ENCODE peak calls at places on chromosomes 6 and 20, in five cellular contexts. J, M, Z, Y and L are unnamed samples.

GRCh38 chr20:4151991-4152695 is 136.8 kb upstream of the RNF24 start:
- DNase-seq in J (no peak), M (no peak), Z (no peak), Y (no peak), L (no peak)

GRCh38 chr6:121645100-121645745 is 209.8 kb downstream of the GJA1 start:
- DNase-seq in J (no peak), M (no peak), Z (no peak), Y (no peak), L (no peak)

GRCh38 chr6:148818939-148819575 is 72.2 kb downstream of the UST start:
- DNase-seq in J (no peak), M (no peak), Z (no peak), Y (no peak), L (no peak)

GRCh38 chr6:125930810-125931418 is 25.7 kb upstream of the HINT3 start:
- DNase-seq in J (peak; percentile 38), M (no peak), Z (no peak), Y (no peak), L (no peak)

GRCh38 chr6:77105091-77105490 is 358.2 kb downstream of the HTR1B start:
- DNase-seq in J (no peak), M (no peak), Z (no peak), Y (no peak), L (no peak)

GRCh38 chr6:80233955-80234354 is 127.5 kb downstream of the BCKDHB start:
- DNase-seq in J (no peak), M (no peak), Z (no peak), Y (no peak), L (no peak)

GRCh38 chr20:32189691-32190607 is 17.6 kb downstream of the PLAGL2 start:
- DNase-seq in J (peak; percentile 46), M (peak; percentile 46), Z (peak; percentile 70), Y (no peak), L (peak; percentile 71)

GRCh38 chr20:57508831-57509230 is 16.1 kb downstream of the CTCFL start:
- DNase-seq in J (no peak), M (no peak), Z (no peak), Y (no peak), L (no peak)

GRCh38 chr6:134101479-134101878 is 49.1 kb upstream of the SLC2A12 start:
- DNase-seq in J (no peak), M (no peak), Z (no peak), Y (no peak), L (no peak)

GRCh38 chr6:88134575-88134974 is 31.6 kb downstream of the CNR1 start:
- DNase-seq in J (no peak), M (no peak), Z (no peak), Y (no peak), L (no peak)

GRCh38 chr6:48101277-48101676 is 9.7 kb downstream of the PTCHD4 start:
- DNase-seq in J (peak; percentile 19), M (no peak), Z (no peak), Y (no peak), L (no peak)

GRCh38 chr6:29845405-29846006 is 17.9 kb downstream of the HLA-G start:
- DNase-seq in J (no peak), M (peak; percentile 48), Z (no peak), Y (no peak), L (no peak)

GRCh38 chr6:83696674-83697073 is 12.2 kb downstream of the SNAP91 start:
- DNase-seq in J (no peak), M (no peak), Z (no peak), Y (no peak), L (no peak)

GRCh38 chr6:113344969-113345368 is 512.2 kb upstream of the MARCKS start:
- DNase-seq in J (no peak), M (no peak), Z (no peak), Y (no peak), L (no peak)

GRCh38 chr20:2914160-2914559 is 40.9 kb downstream of the PTPRA start:
- DNase-seq in J (peak; percentile 19), M (no peak), Z (peak; percentile 46), Y (peak; percentile 20), L (no peak)

GRCh38 chr20:21704408-21705385 is 767 bp upstream of the PAX1 start:
- DNase-seq in J (no peak), M (no peak), Z (no peak), Y (no peak), L (no peak)

GRCh38 chr20:13953227-13953626 is 37.2 kb downstream of the SEL1L2 start:
- DNase-seq in J (no peak), M (no peak), Z (no peak), Y (peak; percentile 10), L (no peak)

GRCh38 chr6:104957301-104958177 is 632 bp downstream of the LIN28B start:
- DNase-seq in J (no peak), M (no peak), Z (peak; percentile 41), Y (peak; percentile 82), L (no peak)

GRCh38 chr20:63293866-63294535 is 1.0 kb downstream of the COL20A1 start:
- DNase-seq in J (no peak), M (no peak), Z (no peak), Y (no peak), L (no peak)

GRCh38 chr20:44098657-44099056 is 88.3 kb downstream of the JPH2 start:
- DNase-seq in J (no peak), M (no peak), Z (no peak), Y (no peak), L (no peak)

GRCh38 chr6:106360410-106360988 is at the start of gene CRYBG1:
- DNase-seq in J (peak; percentile 13), M (peak; percentile 88), Z (peak; percentile 69), Y (peak; percentile 74), L (no peak)

GRCh38 chr6:33570806-33571636 is 9.1 kb downstream of the BAK1 start:
- DNase-seq in J (peak; percentile 67), M (peak; percentile 86), Z (peak; percentile 86), Y (peak; percentile 93), L (peak; percentile 89)

GRCh38 chr6:493840-494239 is 102.3 kb downstream of the IRF4 start:
- DNase-seq in J (no peak), M (no peak), Z (no peak), Y (no peak), L (no peak)

GRCh38 chr20:62159835-62160234 is 16.3 kb downstream of the SS18L1 start:
- DNase-seq in J (no peak), M (no peak), Z (no peak), Y (peak; percentile 42), L (no peak)

GRCh38 chr6:144989319-144990099 is 704.4 kb downstream of the UTRN start:
- DNase-seq in J (no peak), M (no peak), Z (no peak), Y (no peak), L (no peak)

GRCh38 chr6:135535989-135536414 is 38.5 kb upstream of the AHI1 start:
- DNase-seq in J (peak; percentile 98), M (no peak), Z (peak; percentile 53), Y (peak; percentile 53), L (no peak)

GRCh38 chr6:72702421-72702820 is 80.6 kb downstream of the KCNQ5 start:
- DNase-seq in J (no peak), M (no peak), Z (no peak), Y (peak; percentile 4), L (no peak)

GRCh38 chr6:44833248-44833647 is 445.7 kb downstream of the CDC5L start:
- DNase-seq in J (no peak), M (no peak), Z (no peak), Y (no peak), L (no peak)

GRCh38 chr6:100664274-100665040 is 199.7 kb upstream of the SIM1 start:
- DNase-seq in J (peak; percentile 62), M (no peak), Z (peak; percentile 36), Y (peak; percentile 31), L (no peak)

GRCh38 chr6:140729521-140729920 is 1355.1 kb upstream of the CITED2 start:
- DNase-seq in J (no peak), M (no peak), Z (no peak), Y (no peak), L (no peak)

GRCh38 chr20:41170386-41171105 is 33.2 kb downstream of the PLCG1 start:
- DNase-seq in J (no peak), M (peak; percentile 13), Z (no peak), Y (no peak), L (peak; percentile 65)

GRCh38 chr20:42530855-42531674 is 658.6 kb downstream of the PTPRT start:
- DNase-seq in J (no peak), M (no peak), Z (peak; percentile 36), Y (peak; percentile 38), L (no peak)

GRCh38 chr6:152404458-152404857 is 232.7 kb downstream of the SYNE1 start:
- DNase-seq in J (no peak), M (no peak), Z (no peak), Y (no peak), L (no peak)

GRCh38 chr6:148616811-148617210 is 130.0 kb upstream of the UST start:
- DNase-seq in J (peak; percentile 63), M (no peak), Z (no peak), Y (no peak), L (no peak)

GRCh38 chr6:122736166-122736565 is 43.4 kb upstream of the FABP7 start:
- DNase-seq in J (no peak), M (no peak), Z (no peak), Y (no peak), L (no peak)

DNA sequence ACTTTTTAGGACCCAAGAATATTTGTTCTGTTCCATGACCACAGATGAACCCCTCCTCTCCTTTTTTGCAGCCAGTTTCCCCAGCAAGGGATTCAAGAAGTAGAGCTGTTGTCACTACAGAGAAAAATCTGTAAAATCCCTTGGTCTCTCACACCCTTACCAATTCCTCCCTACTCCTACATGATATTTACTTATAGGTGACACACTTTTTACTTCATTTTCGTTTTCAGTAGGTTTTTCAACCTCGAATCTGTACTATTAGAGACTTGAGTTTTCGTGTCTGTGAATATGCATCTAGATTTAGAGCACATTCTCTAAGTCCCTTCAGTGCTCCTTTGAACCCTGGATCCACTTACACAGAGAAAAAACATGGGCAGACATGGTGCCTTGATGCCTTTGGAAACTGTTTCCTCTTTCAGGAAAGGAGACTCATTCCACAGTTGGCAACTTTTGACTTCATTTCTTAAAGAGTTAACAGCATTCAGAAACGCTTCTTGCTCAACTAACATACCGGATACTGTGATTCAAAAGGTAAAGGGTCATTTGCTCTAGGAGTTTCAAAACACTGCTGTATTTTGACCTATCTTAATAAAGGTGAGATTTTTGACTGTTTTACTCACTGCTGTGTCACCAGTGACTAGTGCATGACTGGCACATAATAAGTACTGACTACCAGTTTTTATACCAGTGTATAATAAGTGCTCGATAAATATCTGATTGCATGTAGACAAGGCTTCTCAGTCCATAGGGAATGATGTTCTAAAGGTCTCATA is 50.6 kb downstream of the LAMA4 start:
- DNase-seq in J (peak; percentile 90), M (no peak), Z (no peak), Y (no peak), L (no peak)
- H3K27ac ChIP-seq in J (peak overlapping the region; percentile 87), M (no peak overlapping the region), Z (no peak overlapping the region), Y (no peak overlapping the region), L (peak overlapping the region; percentile 57)

GRCh38 chr6:108728826-108729225 is 119.4 kb upstream of the ARMC2 start:
- DNase-seq in J (no peak), M (no peak), Z (no peak), Y (no peak), L (peak; percentile 46)
- TF ChIP-seq CTCF in J (no peak), M (no peak), Z (no peak), Y (no peak), L (no peak)

DNA sequence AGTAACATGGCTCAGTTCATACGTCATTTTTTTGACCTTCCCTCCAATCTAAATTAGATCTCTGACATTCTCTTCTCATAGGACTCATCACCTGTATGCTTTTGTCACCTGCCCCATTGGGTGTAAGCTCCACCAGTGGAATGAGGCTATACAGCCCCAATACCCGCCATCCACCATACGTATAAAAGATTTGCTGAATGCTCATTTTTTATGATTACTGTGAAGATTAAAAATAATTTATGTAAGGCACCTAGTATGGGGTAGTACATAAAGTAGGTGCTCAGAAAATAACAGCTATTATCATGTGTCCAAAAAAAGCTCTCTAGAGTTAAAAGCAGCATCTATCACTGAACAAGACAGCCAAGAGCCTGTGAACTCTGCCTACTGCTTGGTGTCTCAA is 24.1 kb downstream of the NCOA5 start:
- DNase-seq in J (no peak), M (no peak), Z (no peak), Y (no peak), L (no peak)
- H3K27ac ChIP-seq in J (no peak overlapping the region), M (no peak overlapping the region), Z (no peak overlapping the region), Y (no peak overlapping the region), L (no peak overlapping the region)

GRCh38 chr20:50992733-50993457 is 30.0 kb downstream of the KCNG1 start:
- DNase-seq in J (peak; percentile 76), M (peak; percentile 74), Z (peak; percentile 77), Y (peak; percentile 82), L (no peak)
- TF ChIP-seq CTCF in J (peak; percentile 64), M (peak; percentile 55), Z (peak; percentile 75), Y (peak; percentile 80), L (no peak)